ENCODE peak calls at places on chromosomes 5 and 9, in eight cellular contexts. E is hepatocyte, G is thoracic aorta, I is PC-3, M is PC-9, A is heart right ventricle, V is heart left ventricle, K is A549. H is an unnamed sample.

GRCh38 chr9:86605303-86605702 is 251.1 kb upstream of the TUT7 start:
- DNase-seq in E (no peak), G (no peak), I (no peak), M (no peak), A (no peak), V (no peak), K (no peak), H (no peak)

GRCh38 chr5:166788050-166788449 is 1503.4 kb upstream of the WWC1 start:
- DNase-seq in E (no peak), G (no peak), I (no peak), M (no peak), A (no peak), V (no peak), K (no peak), H (no peak)

GRCh38 chr5:1753490-1753889 is 46.1 kb downstream of the MRPL36 start:
- DNase-seq in E (no peak), G (no peak), I (no peak), M (no peak), A (no peak), V (peak), K (no peak), H (no peak)

GRCh38 chr9:129944501-129945116 is 98.4 kb downstream of the FNBP1 start:
- DNase-seq in E (no peak), G (no peak), I (no peak), M (no peak), A (no peak), V (no peak), K (no peak), H (no peak)

GRCh38 chr5:90575712-90576111 is 17.1 kb downstream of the ADGRV1 start:
- DNase-seq in E (no peak), G (no peak), I (no peak), M (no peak), A (no peak), V (no peak), K (no peak), H (no peak)

GRCh38 chr5:142828797-142829535 is 58.8 kb downstream of the ARHGAP26 start:
- DNase-seq in E (no peak), G (no peak), I (no peak), M (no peak), A (no peak), V (no peak), K (no peak), H (no peak)

GRCh38 chr5:136016945-136017530 is 11.8 kb upstream of the TGFBI start:
- DNase-seq in E (no peak), G (peak), I (peak), M (peak), A (no peak), V (no peak), K (peak), H (peak)

GRCh38 chr9:16704489-16705111 is 165.9 kb downstream of the BNC2 start:
- DNase-seq in E (peak), G (peak), I (no peak), M (peak), A (peak), V (peak), K (peak), H (peak)

GRCh38 chr9:31393240-31393639 is 991.2 kb upstream of the ACO1 start:
- DNase-seq in E (no peak), G (no peak), I (no peak), M (no peak), A (no peak), V (no peak), K (no peak), H (no peak)

GRCh38 chr9:87239312-87239711 is 258.4 kb upstream of the DAPK1 start:
- DNase-seq in E (no peak), G (no peak), I (no peak), M (no peak), A (no peak), V (no peak), K (no peak), H (no peak)

GRCh38 chr5:163377982-163378381 is 59.4 kb upstream of the CCNG1 start:
- DNase-seq in E (no peak), G (no peak), I (no peak), M (no peak), A (no peak), V (no peak), K (no peak), H (no peak)

GRCh38 chr9:93960221-93960970 is 5.2 kb upstream of the BARX1 start:
- DNase-seq in E (peak), G (no peak), I (peak), M (no peak), A (no peak), V (peak), K (no peak), H (no peak)

GRCh38 chr9:91116226-91116625 is 245.5 kb downstream of the AUH start:
- DNase-seq in E (no peak), G (no peak), I (no peak), M (no peak), A (no peak), V (no peak), K (no peak), H (no peak)

GRCh38 chr5:137621861-137622823 is 113.7 kb downstream of the KLHL3 start:
- DNase-seq in E (no peak), G (peak), I (peak), M (peak), A (peak), V (no peak), K (no peak), H (peak)

GRCh38 chr5:73214921-73215490 is 42.0 kb downstream of the TMEM174 start:
- DNase-seq in E (no peak), G (no peak), I (no peak), M (no peak), A (no peak), V (no peak), K (no peak), H (no peak)

GRCh38 chr5:131252824-131253171 is 11.1 kb upstream of the CDC42SE2 start:
- DNase-seq in E (no peak), G (no peak), I (no peak), M (no peak), A (peak), V (peak), K (no peak), H (no peak)

GRCh38 chr9:136083558-136084190 is 11.4 kb downstream of the NACC2 start:
- DNase-seq in E (no peak), G (no peak), I (no peak), M (no peak), A (no peak), V (peak), K (no peak), H (no peak)

GRCh38 chr5:71955718-71956117 is 151.6 kb upstream of the MAP1B start:
- DNase-seq in E (peak), G (no peak), I (peak), M (no peak), A (no peak), V (no peak), K (no peak), H (no peak)

GRCh38 chr5:96279796-96280542 is 153.1 kb downstream of the PCSK1 start:
- DNase-seq in E (no peak), G (no peak), I (peak), M (no peak), A (no peak), V (no peak), K (peak), H (no peak)

GRCh38 chr5:171055881-171056454 is 194.2 kb downstream of the RANBP17 start:
- DNase-seq in E (no peak), G (no peak), I (no peak), M (no peak), A (no peak), V (no peak), K (no peak), H (no peak)

GRCh38 chr9:114429488-114429887 is 41.7 kb upstream of the AKNA start:
- DNase-seq in E (no peak), G (no peak), I (no peak), M (no peak), A (no peak), V (no peak), K (no peak), H (no peak)

GRCh38 chr5:123844873-123845272 is 332.9 kb downstream of the CSNK1G3 start:
- DNase-seq in E (no peak), G (no peak), I (no peak), M (no peak), A (no peak), V (no peak), K (no peak), H (peak)

GRCh38 chr5:6837519-6838110 is 124.4 kb downstream of the TENT4A start:
- DNase-seq in E (no peak), G (no peak), I (peak), M (peak), A (no peak), V (no peak), K (peak), H (no peak)

GRCh38 chr5:92371889-92372235 is 988.7 kb upstream of the ARRDC3 start:
- DNase-seq in E (no peak), G (no peak), I (peak), M (no peak), A (no peak), V (no peak), K (peak), H (peak)

GRCh38 chr5:4630031-4630430 is 510.1 kb upstream of the ADAMTS16 start:
- DNase-seq in E (peak), G (no peak), I (no peak), M (no peak), A (no peak), V (no peak), K (peak), H (no peak)

GRCh38 chr5:60504342-60504741 is 195.6 kb downstream of the DEPDC1B start:
- DNase-seq in E (no peak), G (no peak), I (no peak), M (no peak), A (no peak), V (no peak), K (no peak), H (no peak)

GRCh38 chr5:14675865-14676300 is 11.4 kb downstream of the OTULIN start:
- DNase-seq in E (no peak), G (no peak), I (no peak), M (no peak), A (no peak), V (no peak), K (no peak), H (no peak)

DNA sequence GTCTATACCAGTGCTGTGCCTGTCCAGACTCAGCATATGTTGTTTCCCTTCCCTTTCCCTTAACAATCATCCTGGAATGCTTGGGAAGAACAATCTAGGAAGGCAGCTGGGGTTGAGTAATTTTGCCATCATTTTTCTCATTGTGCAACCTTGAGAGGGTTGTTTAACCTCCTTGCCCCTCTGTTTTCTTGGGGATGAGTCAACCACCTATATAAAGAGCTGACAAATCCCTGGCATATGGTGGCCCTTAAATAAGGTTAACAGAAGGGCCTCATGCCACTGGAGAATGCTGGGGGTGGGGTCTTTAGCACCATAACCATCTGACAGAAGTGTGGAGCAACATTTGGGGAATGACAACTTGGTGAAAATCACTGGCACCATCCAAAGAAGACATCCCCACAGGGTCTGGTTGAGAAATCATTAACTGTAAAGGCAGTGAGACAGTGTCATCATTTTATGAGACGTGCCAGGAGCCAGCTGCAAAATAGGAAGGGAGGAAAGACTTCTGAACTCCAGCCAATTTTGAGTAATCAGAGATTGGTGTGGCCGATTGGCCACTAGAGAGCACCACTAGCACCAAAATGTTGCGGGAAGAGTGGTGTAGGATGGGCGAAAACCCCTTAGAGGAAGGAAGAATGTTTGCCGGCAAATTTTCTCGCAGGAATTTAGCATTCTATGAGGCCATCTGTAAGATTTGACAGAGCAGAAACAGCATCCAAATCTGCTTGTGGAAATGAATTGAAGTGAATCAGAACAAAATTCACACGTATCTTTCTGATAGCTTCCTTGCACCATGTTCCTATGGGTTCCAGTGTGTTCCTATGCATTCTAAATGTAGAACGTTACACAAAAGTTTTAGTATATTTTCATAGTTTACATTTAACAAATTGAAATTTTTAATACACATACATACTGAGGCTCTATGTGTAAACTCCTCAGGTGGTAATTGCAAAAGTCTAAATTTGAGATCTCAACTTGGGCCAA is 113.8 kb downstream of the MSX2 start:
- DNase-seq in E (peak), G (no peak), I (peak), M (no peak), A (no peak), V (no peak), K (peak), H (peak)
- H3K27ac ChIP-seq in E (no peak), G (no peak), I (no peak), M (no peak), A (no peak), V (no peak), K (no peak), H (no peak)

GRCh38 chr5:68167195-68167651 is 48.3 kb upstream of the PIK3R1 start:
- DNase-seq in E (no peak), G (no peak), I (no peak), M (no peak), A (no peak), V (no peak), K (no peak), H (no peak)

GRCh38 chr5:68173007-68173406 is 42.5 kb upstream of the PIK3R1 start:
- DNase-seq in E (no peak), G (no peak), I (no peak), M (no peak), A (no peak), V (no peak), K (no peak), H (no peak)

GRCh38 chr5:68169898-68170297 is 45.7 kb upstream of the PIK3R1 start:
- DNase-seq in E (no peak), G (no peak), I (no peak), M (no peak), A (peak), V (no peak), K (no peak), H (no peak)

GRCh38 chr5:68172314-68172713 is 43.2 kb upstream of the PIK3R1 start:
- DNase-seq in E (no peak), G (no peak), I (no peak), M (no peak), A (no peak), V (no peak), K (no peak), H (no peak)

DNA sequence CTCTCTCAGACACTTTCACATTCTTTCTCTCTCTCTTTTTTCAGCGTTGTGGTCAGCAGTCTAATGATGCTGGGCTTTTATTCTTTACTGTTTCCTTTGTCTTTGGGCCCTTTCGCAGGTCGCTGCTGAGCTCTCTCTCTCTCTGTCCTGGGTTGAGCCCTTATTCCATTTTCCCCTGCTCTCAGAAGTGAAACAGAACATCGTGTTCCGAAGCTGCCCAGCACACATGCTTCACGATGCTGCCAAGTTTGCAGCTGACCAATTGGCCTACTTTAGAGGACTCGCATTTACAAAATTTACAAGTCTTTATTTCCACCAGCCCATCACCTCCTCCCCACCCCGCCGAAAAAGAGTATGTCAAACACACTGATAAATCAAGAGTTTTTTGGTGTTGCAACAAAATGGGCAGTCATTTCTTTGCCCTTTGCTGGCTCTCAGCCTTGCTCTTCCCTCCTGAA is 44.4 kb upstream of the PIK3R1 start:
- DNase-seq in E (peak), G (peak), I (no peak), M (no peak), A (peak), V (no peak), K (no peak), H (no peak)
- H3K4me3 ChIP-seq in E (no peak), G (peak), I (no peak), M (no peak), A (no peak), V (no peak), K (no peak), H (no peak)

DNA sequence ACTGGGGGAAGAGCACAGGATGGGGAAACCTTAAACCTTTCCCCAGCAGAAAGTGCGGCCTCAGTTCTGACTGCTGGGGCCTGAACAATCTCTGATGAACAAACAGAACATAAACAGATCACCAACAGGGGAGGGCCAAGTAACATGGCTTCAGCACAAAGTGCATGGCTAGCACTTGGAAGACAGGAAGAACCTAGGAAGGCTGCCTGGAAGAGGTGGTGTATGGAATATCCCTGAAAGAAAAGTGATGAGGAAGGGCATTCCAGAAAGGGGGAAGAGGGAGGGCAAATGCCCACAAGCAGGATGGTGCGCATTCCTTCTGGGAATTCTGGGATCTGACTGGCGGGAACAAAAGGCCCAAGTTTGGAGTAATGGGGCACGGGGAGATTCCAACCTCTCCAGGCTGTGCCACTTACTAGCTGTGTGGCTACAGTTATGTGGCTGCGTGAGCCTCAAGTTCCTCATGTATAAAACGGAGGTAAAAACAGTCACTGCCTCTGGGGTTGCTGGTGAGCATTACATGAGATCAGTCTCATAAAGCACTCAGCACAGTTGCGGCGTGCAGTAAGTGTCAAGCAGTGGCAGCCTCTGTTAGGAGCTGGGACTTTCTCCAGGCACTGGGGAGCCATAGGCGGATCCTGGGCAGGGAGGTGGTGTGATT is 1.6 kb downstream of the PDGFRB start:
- DNase-seq in E (peak), G (no peak), I (no peak), M (no peak), A (no peak), V (no peak), K (no peak), H (peak)
- H3K27ac ChIP-seq in E (peak), G (peak), I (no peak), M (no peak), A (peak), V (peak), K (peak), H (peak)

GRCh38 chr9:75734802-75735201 is 155.7 kb upstream of the PCSK5 start:
- DNase-seq in E (no peak), G (no peak), I (no peak), M (no peak), A (no peak), V (no peak), K (no peak), H (no peak)
- H3K4me3 ChIP-seq in E (no peak), G (no peak), I (no peak), M (no peak), A (no peak), V (no peak), K (no peak), H (no peak)

GRCh38 chr9:118364266-118365075 is 660.3 kb downstream of the TLR4 start:
- DNase-seq in E (no peak), G (no peak), I (no peak), M (no peak), A (no peak), V (no peak), K (no peak), H (no peak)

GRCh38 chr9:118362123-118362522 is 657.9 kb downstream of the TLR4 start:
- DNase-seq in E (no peak), G (no peak), I (no peak), M (no peak), A (no peak), V (no peak), K (no peak), H (no peak)

GRCh38 chr9:118360036-118360435 is 655.8 kb downstream of the TLR4 start:
- DNase-seq in E (no peak), G (no peak), I (no peak), M (no peak), A (no peak), V (no peak), K (no peak), H (no peak)

GRCh38 chr9:118366228-118366627 is 662.0 kb downstream of the TLR4 start:
- DNase-seq in E (no peak), G (no peak), I (no peak), M (no peak), A (no peak), V (no peak), K (no peak), H (no peak)

GRCh38 chr9:118362596-118362995 is 658.4 kb downstream of the TLR4 start:
- DNase-seq in E (no peak), G (no peak), I (no peak), M (no peak), A (no peak), V (no peak), K (no peak), H (no peak)
- H3K27ac ChIP-seq in E (no peak), G (no peak), I (no peak), M (no peak), A (no peak), V (no peak), K (no peak), H (no peak)

GRCh38 chr9:21404146-21404545 is 4.8 kb upstream of the IFNA8 start:
- DNase-seq in E (no peak), G (no peak), I (no peak), M (no peak), A (no peak), V (no peak), K (no peak), H (no peak)

GRCh38 chr9:21398955-21399489 is 9.9 kb upstream of the IFNA8 start:
- DNase-seq in E (no peak), G (no peak), I (no peak), M (no peak), A (no peak), V (no peak), K (no peak), H (no peak)

GRCh38 chr9:21402387-21403247 is 6.3 kb upstream of the IFNA8 start:
- DNase-seq in E (peak), G (no peak), I (no peak), M (no peak), A (no peak), V (no peak), K (peak), H (no peak)
- H3K4me3 ChIP-seq in E (peak), G (peak), I (no peak), M (no peak), A (peak), V (peak), K (peak), H (peak)

DNA sequence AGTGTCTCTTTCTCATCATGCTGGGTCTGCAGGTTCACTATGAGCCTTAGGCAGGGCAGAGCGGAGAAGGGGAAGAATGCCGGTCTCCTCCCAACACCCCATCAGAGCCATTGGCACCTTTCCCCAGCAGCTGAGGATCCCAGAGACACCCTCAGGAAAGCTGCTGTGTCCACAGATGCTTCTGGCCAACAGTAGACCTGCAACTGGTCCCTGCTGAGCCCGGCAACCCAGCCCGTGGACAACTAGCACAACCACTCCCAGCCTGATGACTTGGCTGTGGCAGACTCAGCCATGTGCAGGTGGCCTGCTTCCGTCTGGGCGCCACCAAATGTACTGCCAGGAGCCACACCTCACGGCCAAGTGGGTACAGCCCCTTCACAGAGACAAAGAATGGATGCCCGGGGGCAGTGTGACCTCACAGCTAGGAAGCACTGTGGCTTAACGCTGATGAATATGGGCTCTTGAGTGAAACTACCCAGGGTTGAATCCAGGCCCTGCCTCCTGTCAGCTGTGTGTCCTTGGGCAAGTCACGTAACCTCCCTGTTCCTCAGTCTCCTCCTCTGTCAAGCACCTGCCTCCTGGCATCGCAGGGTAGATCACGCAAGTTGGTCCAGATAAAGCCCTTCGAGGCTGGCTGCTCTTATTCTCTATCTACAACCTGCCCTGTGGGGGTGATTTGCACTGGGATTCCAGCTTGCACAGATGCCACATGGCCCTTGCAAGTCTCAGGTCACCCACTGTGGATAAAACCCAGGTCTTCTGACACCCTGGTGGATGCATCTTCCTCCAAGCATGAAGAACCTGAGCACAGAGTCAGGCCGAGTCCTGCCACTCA is 224.9 kb downstream of the PBX3 start:
- DNase-seq in E (no peak), G (no peak), I (no peak), M (peak), A (no peak), V (no peak), K (no peak), H (no peak)
- H3K27ac ChIP-seq in E (no peak), G (no peak), I (no peak), M (no peak), A (no peak), V (no peak), K (no peak), H (no peak)